ENCODE peak calls at places on chromosomes 4 and X, in eight cellular contexts. E is COR-L47; W is AG09309; I is NCI-H748 treated with DMSO at 0.1 percent for 48 hours; D is GDM1; R is GM03348; V is activated CD4-positive, alpha-beta T cell treated with anti-CD3 and anti-CD28 coated beads, Interleukin-2, amount 10 ng/mL, durations not matched to agents 7 days and 5 days; G is head of caudate nucleus. C is an unnamed sample.

GRCh38 chr4:168505996-168506395 is 9.1 kb downstream of the PALLD start:
- DNase-seq in E (no peak), W (no peak), I (no peak), D (no peak), R (no peak), V (no peak), G (no peak), C (no peak)

GRCh38 chr4:140137654-140138053 is 16.3 kb downstream of the MAML3 start:
- DNase-seq in E (no peak), W (no peak), I (no peak), D (no peak), R (peak), V (no peak), G (no peak), C (no peak)

GRCh38 chr4:164312671-164313070 is 441.3 kb upstream of the SMIM31 start:
- DNase-seq in E (no peak), W (no peak), I (no peak), D (no peak), R (no peak), V (no peak), G (no peak), C (no peak)

GRCh38 chrX:142233400-142233799 is 28.3 kb upstream of the MAGEC2 start:
- DNase-seq in E (no peak), W (no peak), I (no peak), D (no peak), R (no peak), V (no peak), G (no peak), C (no peak)

GRCh38 chrX:150438165-150438564 is 75.0 kb downstream of the MAMLD1 start:
- DNase-seq in E (no peak), W (peak), I (no peak), D (no peak), R (no peak), V (no peak), G (no peak), C (no peak)

GRCh38 chr4:185020293-185020808 is 2.1 kb downstream of the HELT start:
- DNase-seq in E (no peak), W (no peak), I (peak), D (no peak), R (no peak), V (no peak), G (no peak), C (no peak)

GRCh38 chr4:81891005-81891795 is 419.5 kb upstream of the RASGEF1B start:
- DNase-seq in E (peak), W (no peak), I (no peak), D (no peak), R (no peak), V (no peak), G (no peak), C (no peak)

GRCh38 chr4:86449746-86450145 is 89.9 kb upstream of the MAPK10 start:
- DNase-seq in E (no peak), W (no peak), I (no peak), D (no peak), R (no peak), V (no peak), G (no peak), C (no peak)

GRCh38 chrX:19670854-19671620 is 155.7 kb upstream of the MAP3K15 start:
- DNase-seq in E (no peak), W (no peak), I (no peak), D (no peak), R (peak), V (no peak), G (peak), C (peak)

GRCh38 chrX:40172980-40173661 is 75.4 kb upstream of the BCOR start:
- DNase-seq in E (no peak), W (no peak), I (no peak), D (no peak), R (no peak), V (no peak), G (no peak), C (no peak)

GRCh38 chrX:103063191-103063845 is 653 bp downstream of the BEX1 start:
- DNase-seq in E (peak), W (no peak), I (peak), D (no peak), R (peak), V (no peak), G (peak), C (no peak)

GRCh38 chr4:23135792-23136645 is 443.3 kb downstream of the GBA3 start:
- DNase-seq in E (peak), W (no peak), I (peak), D (no peak), R (peak), V (peak), G (peak), C (no peak)

GRCh38 chr4:62548108-62548524 is 1348.0 kb downstream of the ADGRL3 start:
- DNase-seq in E (no peak), W (no peak), I (no peak), D (no peak), R (no peak), V (no peak), G (no peak), C (peak)

GRCh38 chrX:107716045-107716684 is 59.4 kb downstream of the TSC22D3 start:
- DNase-seq in E (no peak), W (no peak), I (no peak), D (no peak), R (peak), V (peak), G (peak), C (peak)